ENCODE peak calls at places on chromosomes 7 and 10, in four cellular contexts. E is brain microvascular endothelial cell, G is breast epithelium, D is right atrium auricular region. P is an unnamed sample.

GRCh38 chr7:2811476-2812118 is 32.5 kb downstream of the GNA12 start:
- DNase-seq in D (peak; percentile 77), G (peak; percentile 49), E (no peak), P (no peak)

GRCh38 chr7:2520131-2520807 is 695 bp downstream of the LFNG start:
- DNase-seq in E (no peak), D (no peak), G (no peak), P (peak; percentile 67)

GRCh38 chr7:1121886-1122831 is 34.2 kb downstream of the GPER1 start:
- DNase-seq in D (no peak), G (peak; percentile 43), E (no peak), P (peak; percentile 31)

GRCh38 chr10:92573091-92573797 is 649 bp downstream of the IDE start:
- DNase-seq in D (no peak), E (no peak), G (no peak), P (peak; percentile 44)

GRCh38 chr7:156156734-156157408 is 344.6 kb upstream of the SHH start:
- DNase-seq in E (peak; percentile 16), D (peak; percentile 48), G (no peak), P (peak; percentile 49)

GRCh38 chr7:46603780-46604725 is 683.0 kb upstream of the IGFBP3 start:
- DNase-seq in G (no peak), D (peak; percentile 98), E (peak; percentile 91), P (peak; percentile 49)

GRCh38 chr7:40230086-40230485 is 95.3 kb downstream of the SUGCT start:
- DNase-seq in D (no peak), E (peak; percentile 72), G (no peak), P (no peak)

GRCh38 chr7:88357794-88358533 is 51.3 kb upstream of the STEAP4 start:
- DNase-seq in D (no peak), E (peak; percentile 5), G (no peak), P (peak; percentile 13)

GRCh38 chr10:132418520-132419416 is 21.8 kb downstream of the PWWP2B start:
- DNase-seq in G (peak; percentile 80), E (no peak), D (no peak), P (peak; percentile 89)

GRCh38 chr10:112389147-112389822 is 15.4 kb downstream of the ACSL5 start:
- DNase-seq in D (peak; percentile 65), G (no peak), E (peak; percentile 56), P (no peak)

GRCh38 chr7:16428672-16429071 is 7.3 kb upstream of the CRPPA start:
- DNase-seq in E (peak; percentile 81), G (no peak), D (no peak), P (no peak)

GRCh38 chr7:1931248-1931950 is 261.3 kb downstream of the ELFN1 start:
- DNase-seq in D (no peak), G (no peak), E (peak; percentile 36), P (no peak)

GRCh38 chr7:128247640-128248194 is 6.6 kb downstream of the LEP start:
- DNase-seq in D (no peak), G (no peak), E (peak; percentile 18), P (no peak)
- TF ChIP-seq CTCF in D (no peak), G (no peak), E (no peak), P (no peak)

DNA sequence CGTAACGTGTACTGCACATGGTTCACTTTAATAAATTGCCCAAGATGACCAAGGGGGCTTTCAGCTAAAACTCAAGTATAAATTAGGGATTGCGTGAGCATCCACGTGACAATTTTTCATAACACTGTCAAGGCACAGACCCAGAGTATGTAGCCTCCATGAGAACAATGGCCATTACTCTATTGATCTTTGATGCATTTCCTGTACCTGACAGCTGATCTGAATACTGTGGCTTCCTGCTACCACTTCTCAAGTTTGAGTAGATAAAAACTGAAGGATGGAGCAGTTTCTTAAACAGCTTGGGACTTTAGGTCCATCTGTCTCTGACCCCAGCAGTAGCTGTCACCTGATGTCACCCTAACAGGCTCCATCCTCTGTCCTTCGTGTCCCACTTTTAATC is 98.9 kb downstream of the ABCC2 start:
- DNase-seq in G (no peak), E (no peak), D (no peak), P (no peak)
- H3K36me3 ChIP-seq in G (peaks cover 8% of the 10 kb centered on the region), E (peaks cover 96% of the 10 kb centered on the region), D (peaks cover 90% of the 10 kb centered on the region), P (peaks cover 31% of the 10 kb centered on the region)

GRCh38 chr10:70481105-70481504 is 2.5 kb downstream of the PALD1 start:
- DNase-seq in D (no peak), G (no peak), E (no peak), P (no peak)
- H3K4me3 ChIP-seq in D (no peak overlapping the region), G (no peak overlapping the region), E (no peak overlapping the region), P (no peak overlapping the region)

GRCh38 chr7:112428715-112429114 is 21.5 kb upstream of the IFRD1 start:
- DNase-seq in E (no peak), G (no peak), D (no peak), P (no peak)
- TF ChIP-seq CTCF in E (no peak), G (no peak), D (no peak), P (no peak)

DNA sequence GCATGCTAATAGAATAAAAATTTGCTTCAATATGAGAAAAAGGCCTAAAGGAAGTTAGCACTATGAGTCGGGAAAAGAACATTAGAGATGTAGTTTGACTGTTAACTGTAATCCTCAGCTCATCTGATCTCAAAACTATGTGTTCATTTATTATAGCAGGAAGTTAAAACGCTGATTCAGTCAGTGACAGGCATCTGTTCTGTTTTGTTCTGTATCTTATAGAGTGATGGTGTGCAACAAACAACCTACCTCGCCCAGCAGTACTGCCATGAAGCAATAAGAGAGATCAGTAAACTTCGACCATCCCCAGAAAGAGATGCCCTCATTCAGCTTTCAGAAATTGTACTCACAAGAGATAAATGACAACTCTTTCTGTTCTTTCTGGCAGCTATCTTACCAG is 48.6 kb downstream of the PDSS1 start:
- DNase-seq in E (no peak), G (no peak), D (no peak), P (no peak)
- H3K36me3 ChIP-seq in E (peaks cover 27% of the 10 kb centered on the region), G (no peaks in the 10 kb centered on the region), D (peaks cover 22% of the 10 kb centered on the region), P (peaks cover 14% of the 10 kb centered on the region)